ENCODE peak calls at places on chromosome 1, in seven cellular contexts. One of them, this sample, is unnamed.

GRCh38 chr1:85611856-85612255 is 31.3 kb downstream of the CCN1 start:
- DNase-seq in AG09309: peak; percentile 99
- DNase-seq in kidney glomerular epithelial cell: peak; percentile 98
- DNase-seq in NCI-H345: no peak
- DNase-seq in mucosa of gallbladder: peak; percentile 78
- DNase-seq in stimulated activated CD8-positive, alpha-beta memory T cell treated with anti-CD3 and anti-CD28 coated beads, Interleukin-4, amount 100 ng/mL, for 4 hours: no peak
- DNase-seq in NT2/D1: no peak
- DNase-seq in this sample: no peak

GRCh38 chr1:170634819-170635410 is 29.0 kb upstream of the PRRX1 start:
- DNase-seq in AG09309: no peak
- DNase-seq in kidney glomerular epithelial cell: no peak
- DNase-seq in NCI-H345: no peak
- DNase-seq in mucosa of gallbladder: no peak
- DNase-seq in stimulated activated CD8-positive, alpha-beta memory T cell treated with anti-CD3 and anti-CD28 coated beads, Interleukin-4, amount 100 ng/mL, for 4 hours: no peak
- DNase-seq in NT2/D1: no peak
- DNase-seq in this sample: no peak

GRCh38 chr1:32635508-32636277 is 14.7 kb downstream of the ZBTB8OS start:
- DNase-seq in AG09309: no peak
- DNase-seq in kidney glomerular epithelial cell: no peak
- DNase-seq in NCI-H345: no peak
- DNase-seq in mucosa of gallbladder: no peak
- DNase-seq in stimulated activated CD8-positive, alpha-beta memory T cell treated with anti-CD3 and anti-CD28 coated beads, Interleukin-4, amount 100 ng/mL, for 4 hours: no peak
- DNase-seq in NT2/D1: no peak
- DNase-seq in this sample: no peak

GRCh38 chr1:45974541-45975269 is 157.7 kb downstream of the PIK3R3 start:
- DNase-seq in AG09309: no peak
- DNase-seq in kidney glomerular epithelial cell: peak; percentile 75
- DNase-seq in NCI-H345: peak; percentile 72
- DNase-seq in mucosa of gallbladder: no peak
- DNase-seq in stimulated activated CD8-positive, alpha-beta memory T cell treated with anti-CD3 and anti-CD28 coated beads, Interleukin-4, amount 100 ng/mL, for 4 hours: no peak
- DNase-seq in NT2/D1: no peak
- DNase-seq in this sample: no peak

GRCh38 chr1:93346472-93346991 is 825 bp downstream of the DR1 start:
- DNase-seq in AG09309: no peak
- DNase-seq in kidney glomerular epithelial cell: no peak
- DNase-seq in NCI-H345: peak; percentile 7
- DNase-seq in mucosa of gallbladder: no peak
- DNase-seq in stimulated activated CD8-positive, alpha-beta memory T cell treated with anti-CD3 and anti-CD28 coated beads, Interleukin-4, amount 100 ng/mL, for 4 hours: peak; percentile 2
- DNase-seq in NT2/D1: peak; percentile 1
- DNase-seq in this sample: no peak

GRCh38 chr1:157862114-157863070 is 20.8 kb upstream of the CD5L start:
- DNase-seq in AG09309: no peak
- DNase-seq in kidney glomerular epithelial cell: no peak
- DNase-seq in NCI-H345: no peak
- DNase-seq in mucosa of gallbladder: no peak
- DNase-seq in stimulated activated CD8-positive, alpha-beta memory T cell treated with anti-CD3 and anti-CD28 coated beads, Interleukin-4, amount 100 ng/mL, for 4 hours: no peak
- DNase-seq in NT2/D1: no peak
- DNase-seq in this sample: no peak

GRCh38 chr1:52423771-52424170 is 19.4 kb downstream of the PRPF38A start:
- DNase-seq in AG09309: no peak
- DNase-seq in kidney glomerular epithelial cell: no peak
- DNase-seq in NCI-H345: no peak
- DNase-seq in mucosa of gallbladder: peak; percentile 12
- DNase-seq in stimulated activated CD8-positive, alpha-beta memory T cell treated with anti-CD3 and anti-CD28 coated beads, Interleukin-4, amount 100 ng/mL, for 4 hours: peak; percentile 41
- DNase-seq in NT2/D1: no peak
- DNase-seq in this sample: no peak

GRCh38 chr1:98048234-98048633 is 127.4 kb upstream of the DPYD start:
- DNase-seq in AG09309: peak; percentile 71
- DNase-seq in kidney glomerular epithelial cell: peak; percentile 75
- DNase-seq in NCI-H345: peak; percentile 15
- DNase-seq in mucosa of gallbladder: peak; percentile 88
- DNase-seq in stimulated activated CD8-positive, alpha-beta memory T cell treated with anti-CD3 and anti-CD28 coated beads, Interleukin-4, amount 100 ng/mL, for 4 hours: no peak
- DNase-seq in NT2/D1: peak; percentile 71
- DNase-seq in this sample: no peak

GRCh38 chr1:172969611-172970010 is 81.1 kb downstream of the TNFSF18 start:
- DNase-seq in AG09309: peak; percentile 83
- DNase-seq in kidney glomerular epithelial cell: peak; percentile 66
- DNase-seq in NCI-H345: no peak
- DNase-seq in mucosa of gallbladder: no peak
- DNase-seq in stimulated activated CD8-positive, alpha-beta memory T cell treated with anti-CD3 and anti-CD28 coated beads, Interleukin-4, amount 100 ng/mL, for 4 hours: no peak
- DNase-seq in NT2/D1: no peak
- DNase-seq in this sample: no peak

GRCh38 chr1:68269637-68270430 is 37.5 kb upstream of the WLS start:
- DNase-seq in AG09309: no peak
- DNase-seq in kidney glomerular epithelial cell: peak; percentile 74
- DNase-seq in NCI-H345: no peak
- DNase-seq in mucosa of gallbladder: no peak
- DNase-seq in stimulated activated CD8-positive, alpha-beta memory T cell treated with anti-CD3 and anti-CD28 coated beads, Interleukin-4, amount 100 ng/mL, for 4 hours: no peak
- DNase-seq in NT2/D1: no peak
- DNase-seq in this sample: no peak